ENCODE peak calls at places on chromosomes 6 and 20, in seven cellular contexts. One of them, this sample, is unnamed.

GRCh38 chr6:25788305-25788922 is 33.9 kb downstream of the SLC17A4 start:
- DNase-seq in IMR-90: peak; percentile 51
- DNase-seq in H9: peak; percentile 71
- DNase-seq in mesendoderm: peak; percentile 74
- DNase-seq in neuronal stem cell: no peak
- DNase-seq in H1: peak; percentile 76
- DNase-seq in trophoblast cell: peak; percentile 27
- DNase-seq in this sample: peak; percentile 59

GRCh38 chr6:122622404-122622938 is 12.3 kb downstream of the PKIB start:
- DNase-seq in IMR-90: no peak
- DNase-seq in H9: no peak
- DNase-seq in mesendoderm: no peak
- DNase-seq in neuronal stem cell: no peak
- DNase-seq in H1: no peak
- DNase-seq in trophoblast cell: no peak
- DNase-seq in this sample: no peak

GRCh38 chr20:3158968-3159431 is 665 bp downstream of the FASTKD5 start:
- DNase-seq in IMR-90: peak; percentile 25
- DNase-seq in H9: no peak
- DNase-seq in mesendoderm: peak; percentile 68
- DNase-seq in neuronal stem cell: no peak
- DNase-seq in H1: no peak
- DNase-seq in trophoblast cell: no peak
- DNase-seq in this sample: peak; percentile 57

GRCh38 chr20:63774348-63774735 is 34.8 kb downstream of the SLC2A4RG start:
- DNase-seq in IMR-90: no peak
- DNase-seq in H9: peak; percentile 30
- DNase-seq in mesendoderm: no peak
- DNase-seq in neuronal stem cell: no peak
- DNase-seq in H1: no peak
- DNase-seq in trophoblast cell: no peak
- DNase-seq in this sample: no peak

GRCh38 chr6:116450185-116450710 is 10.9 kb upstream of the CALHM6 start:
- DNase-seq in IMR-90: no peak
- DNase-seq in H9: no peak
- DNase-seq in mesendoderm: no peak
- DNase-seq in neuronal stem cell: no peak
- DNase-seq in H1: no peak
- DNase-seq in trophoblast cell: no peak
- DNase-seq in this sample: no peak

GRCh38 chr6:137631323-137631722 is 137.1 kb upstream of the OLIG3 start:
- DNase-seq in IMR-90: no peak
- DNase-seq in H9: no peak
- DNase-seq in mesendoderm: peak; percentile 18
- DNase-seq in neuronal stem cell: no peak
- DNase-seq in H1: no peak
- DNase-seq in trophoblast cell: no peak
- DNase-seq in this sample: no peak

GRCh38 chr6:33878541-33878940 is 74.7 kb upstream of the MLN start:
- DNase-seq in IMR-90: no peak
- DNase-seq in H9: no peak
- DNase-seq in mesendoderm: no peak
- DNase-seq in neuronal stem cell: no peak
- DNase-seq in H1: no peak
- DNase-seq in trophoblast cell: no peak
- DNase-seq in this sample: no peak

GRCh38 chr6:45326698-45327417 is 1.3 kb upstream of the RUNX2 start:
- DNase-seq in IMR-90: no peak
- DNase-seq in H9: no peak
- DNase-seq in mesendoderm: peak; percentile 27
- DNase-seq in neuronal stem cell: no peak
- DNase-seq in H1: no peak
- DNase-seq in trophoblast cell: no peak
- DNase-seq in this sample: no peak

GRCh38 chr6:146498309-146498708 is 45.3 kb upstream of the RAB32 start:
- DNase-seq in IMR-90: no peak
- DNase-seq in H9: no peak
- DNase-seq in mesendoderm: no peak
- DNase-seq in neuronal stem cell: no peak
- DNase-seq in H1: no peak
- DNase-seq in trophoblast cell: no peak
- DNase-seq in this sample: no peak

GRCh38 chr6:11356404-11357155 is 124.1 kb upstream of the NEDD9 start:
- DNase-seq in IMR-90: no peak
- DNase-seq in H9: no peak
- DNase-seq in mesendoderm: no peak
- DNase-seq in neuronal stem cell: no peak
- DNase-seq in H1: no peak
- DNase-seq in trophoblast cell: no peak
- DNase-seq in this sample: no peak

GRCh38 chr6:79048611-79049010 is 29.4 kb downstream of the PHIP start:
- DNase-seq in IMR-90: peak; percentile 31
- DNase-seq in H9: peak; percentile 37
- DNase-seq in mesendoderm: peak; percentile 71
- DNase-seq in neuronal stem cell: no peak
- DNase-seq in H1: no peak
- DNase-seq in trophoblast cell: no peak
- DNase-seq in this sample: peak; percentile 45

GRCh38 chr6:24887520-24887919 is 48.2 kb downstream of the RIPOR2 start:
- DNase-seq in IMR-90: no peak
- DNase-seq in H9: no peak
- DNase-seq in mesendoderm: no peak
- DNase-seq in neuronal stem cell: no peak
- DNase-seq in H1: no peak
- DNase-seq in trophoblast cell: no peak
- DNase-seq in this sample: no peak

GRCh38 chr6:158972241-158973233 is 27.5 kb downstream of the RSPH3 start:
- DNase-seq in IMR-90: peak; percentile 69
- DNase-seq in H9: no peak
- DNase-seq in mesendoderm: peak; percentile 56
- DNase-seq in neuronal stem cell: no peak
- DNase-seq in H1: no peak
- DNase-seq in trophoblast cell: no peak
- DNase-seq in this sample: peak; percentile 61

GRCh38 chr6:111743318-111743717 is 129.9 kb downstream of the FYN start:
- DNase-seq in IMR-90: no peak
- DNase-seq in H9: no peak
- DNase-seq in mesendoderm: no peak
- DNase-seq in neuronal stem cell: no peak
- DNase-seq in H1: no peak
- DNase-seq in trophoblast cell: no peak
- DNase-seq in this sample: no peak

GRCh38 chr6:2124260-2124709 is 121.1 kb downstream of the GMDS start:
- DNase-seq in IMR-90: peak; percentile 71
- DNase-seq in H9: no peak
- DNase-seq in mesendoderm: no peak
- DNase-seq in neuronal stem cell: no peak
- DNase-seq in H1: no peak
- DNase-seq in trophoblast cell: no peak
- DNase-seq in this sample: no peak

GRCh38 chr6:11044712-11045167 is 635 bp upstream of the ELOVL2 start:
- DNase-seq in IMR-90: no peak
- DNase-seq in H9: no peak
- DNase-seq in mesendoderm: no peak
- DNase-seq in neuronal stem cell: no peak
- DNase-seq in H1: no peak
- DNase-seq in trophoblast cell: no peak
- DNase-seq in this sample: no peak

GRCh38 chr6:149340200-149340599 is 22.7 kb downstream of the TAB2 start:
- DNase-seq in IMR-90: no peak
- DNase-seq in H9: no peak
- DNase-seq in mesendoderm: no peak
- DNase-seq in neuronal stem cell: no peak
- DNase-seq in H1: no peak
- DNase-seq in trophoblast cell: no peak
- DNase-seq in this sample: no peak

GRCh38 chr6:140009286-140009685 is 634.8 kb upstream of the CITED2 start:
- DNase-seq in IMR-90: no peak
- DNase-seq in H9: no peak
- DNase-seq in mesendoderm: no peak
- DNase-seq in neuronal stem cell: no peak
- DNase-seq in H1: no peak
- DNase-seq in trophoblast cell: no peak
- DNase-seq in this sample: no peak

GRCh38 chr6:127952831-127953230 is 52.0 kb upstream of the THEMIS start:
- DNase-seq in IMR-90: no peak
- DNase-seq in H9: no peak
- DNase-seq in mesendoderm: no peak
- DNase-seq in neuronal stem cell: no peak
- DNase-seq in H1: no peak
- DNase-seq in trophoblast cell: no peak
- DNase-seq in this sample: no peak
- H3K4me1 ChIP-seq in IMR-90: no peaks in the 10 kb centered on the region
- H3K4me1 ChIP-seq in H9: no peaks in the 10 kb centered on the region
- H3K4me1 ChIP-seq in mesendoderm: no peaks in the 10 kb centered on the region
- H3K4me1 ChIP-seq in neuronal stem cell: no peaks in the 10 kb centered on the region
- H3K4me1 ChIP-seq in H1: no peaks in the 10 kb centered on the region
- H3K4me1 ChIP-seq in trophoblast cell: peaks cover 5% of the 10 kb centered on the region
- H3K4me1 ChIP-seq in this sample: no peaks in the 10 kb centered on the region

GRCh38 chr6:13447949-13448724 is 39.3 kb downstream of the GFOD1 start:
- DNase-seq in IMR-90: no peak
- DNase-seq in H9: no peak
- DNase-seq in mesendoderm: no peak
- DNase-seq in neuronal stem cell: no peak
- DNase-seq in H1: no peak
- DNase-seq in trophoblast cell: no peak
- DNase-seq in this sample: no peak

GRCh38 chr6:13445005-13445743 is 42.2 kb downstream of the GFOD1 start:
- DNase-seq in IMR-90: peak; percentile 64
- DNase-seq in H9: no peak
- DNase-seq in mesendoderm: no peak
- DNase-seq in neuronal stem cell: no peak
- DNase-seq in H1: no peak
- DNase-seq in trophoblast cell: no peak
- DNase-seq in this sample: no peak

GRCh38 chr6:13446371-13446770 is 41.0 kb downstream of the GFOD1 start:
- DNase-seq in IMR-90: no peak
- DNase-seq in H9: no peak
- DNase-seq in mesendoderm: no peak
- DNase-seq in neuronal stem cell: no peak
- DNase-seq in H1: no peak
- DNase-seq in trophoblast cell: no peak
- DNase-seq in this sample: no peak

GRCh38 chr6:13444604-13445003 is 42.8 kb downstream of the GFOD1 start:
- DNase-seq in IMR-90: no peak
- DNase-seq in H9: no peak
- DNase-seq in mesendoderm: no peak
- DNase-seq in neuronal stem cell: no peak
- DNase-seq in H1: no peak
- DNase-seq in trophoblast cell: no peak
- DNase-seq in this sample: no peak

DNA sequence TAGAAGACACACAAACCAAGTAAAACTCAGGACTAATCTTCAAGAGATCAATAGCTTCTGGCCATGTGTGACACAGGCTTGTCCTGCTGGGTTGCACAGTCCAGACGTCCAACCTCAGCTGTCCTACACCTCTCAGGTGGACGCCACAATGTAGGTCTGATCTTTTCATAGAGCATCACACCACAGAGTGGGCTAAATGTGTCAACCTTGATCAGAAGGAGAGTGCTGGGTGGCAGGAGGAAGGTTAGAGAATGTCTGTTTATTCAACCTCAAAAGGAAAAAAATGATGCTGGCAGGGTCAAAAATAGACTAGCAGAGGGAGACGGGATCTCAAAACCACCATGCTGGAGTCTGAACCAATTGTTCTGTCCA is 41.7 kb downstream of the GFOD1 start:
- DNase-seq in IMR-90: no peak
- DNase-seq in H9: no peak
- DNase-seq in mesendoderm: no peak
- DNase-seq in neuronal stem cell: no peak
- DNase-seq in H1: no peak
- DNase-seq in trophoblast cell: no peak
- DNase-seq in this sample: no peak
- H3K4ac ChIP-seq in IMR-90: peak overlapping the region; percentile 12
- H3K4ac ChIP-seq in H9: no peak overlapping the region
- H3K4ac ChIP-seq in mesendoderm: no peak overlapping the region
- H3K4ac ChIP-seq in neuronal stem cell: no peak overlapping the region
- H3K4ac ChIP-seq in H1: no peak overlapping the region
- H3K4ac ChIP-seq in trophoblast cell: no peak overlapping the region
- H3K4ac ChIP-seq in this sample: no peak overlapping the region

GRCh38 chr6:71404145-71404966 is 115.7 kb downstream of the OGFRL1 start:
- DNase-seq in IMR-90: peak; percentile 76
- DNase-seq in H9: no peak
- DNase-seq in mesendoderm: peak; percentile 80
- DNase-seq in neuronal stem cell: no peak
- DNase-seq in H1: no peak
- DNase-seq in trophoblast cell: no peak
- DNase-seq in this sample: peak; percentile 43
- H3K4me1 ChIP-seq in IMR-90: peaks cover 10% of the 10 kb centered on the region
- H3K4me1 ChIP-seq in H9: peaks cover 9% of the 10 kb centered on the region
- H3K4me1 ChIP-seq in mesendoderm: peaks cover 4% of the 10 kb centered on the region
- H3K4me1 ChIP-seq in neuronal stem cell: peaks cover 6% of the 10 kb centered on the region
- H3K4me1 ChIP-seq in H1: no peaks in the 10 kb centered on the region
- H3K4me1 ChIP-seq in trophoblast cell: peaks cover 8% of the 10 kb centered on the region
- H3K4me1 ChIP-seq in this sample: peaks cover 7% of the 10 kb centered on the region

GRCh38 chr20:4370856-4371255 is 350.9 kb upstream of the PRND start:
- DNase-seq in IMR-90: no peak
- DNase-seq in H9: no peak
- DNase-seq in mesendoderm: no peak
- DNase-seq in neuronal stem cell: no peak
- DNase-seq in H1: no peak
- DNase-seq in trophoblast cell: no peak
- DNase-seq in this sample: no peak

GRCh38 chr20:4369119-4369797 is 352.5 kb upstream of the PRND start:
- DNase-seq in IMR-90: no peak
- DNase-seq in H9: no peak
- DNase-seq in mesendoderm: no peak
- DNase-seq in neuronal stem cell: no peak
- DNase-seq in H1: no peak
- DNase-seq in trophoblast cell: no peak
- DNase-seq in this sample: no peak

GRCh38 chr20:4373454-4373853 is 348.3 kb upstream of the PRND start:
- DNase-seq in IMR-90: no peak
- DNase-seq in H9: no peak
- DNase-seq in mesendoderm: no peak
- DNase-seq in neuronal stem cell: no peak
- DNase-seq in H1: no peak
- DNase-seq in trophoblast cell: no peak
- DNase-seq in this sample: no peak

GRCh38 chr20:4369798-4370124 is 351.9 kb upstream of the PRND start:
- DNase-seq in IMR-90: no peak
- DNase-seq in H9: no peak
- DNase-seq in mesendoderm: no peak
- DNase-seq in neuronal stem cell: no peak
- DNase-seq in H1: no peak
- DNase-seq in trophoblast cell: no peak
- DNase-seq in this sample: no peak

DNA sequence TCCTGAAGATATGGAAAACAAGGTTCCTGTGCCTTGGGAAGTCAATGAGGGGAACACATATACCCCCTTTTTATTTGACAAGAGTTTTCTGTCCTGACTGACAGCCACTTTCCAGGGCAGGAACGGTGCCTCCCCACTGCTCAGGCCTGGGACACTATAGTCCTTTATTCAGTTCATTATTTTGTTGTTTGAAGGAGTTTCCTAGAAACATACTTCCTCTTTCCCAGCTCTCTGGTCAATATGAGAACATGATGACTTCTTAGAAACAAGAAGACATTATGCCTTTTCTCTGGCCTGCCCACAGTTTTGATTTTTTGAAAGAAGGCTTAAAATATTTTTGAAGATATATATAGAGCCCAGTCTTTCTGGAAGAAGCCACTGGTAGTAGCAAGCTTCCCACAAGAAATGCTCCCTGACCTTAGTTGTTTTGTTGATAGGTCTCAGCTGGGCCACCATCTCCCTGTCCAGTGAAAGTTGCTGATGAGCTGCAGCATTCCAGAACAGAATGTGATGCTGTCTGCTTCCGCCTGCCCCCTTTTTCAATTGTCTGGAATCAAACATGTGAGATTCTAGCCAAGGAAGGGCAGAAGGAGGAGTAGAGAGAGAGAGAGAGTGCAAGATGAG is 350.0 kb upstream of the PRND start:
- DNase-seq in IMR-90: no peak
- DNase-seq in H9: no peak
- DNase-seq in mesendoderm: no peak
- DNase-seq in neuronal stem cell: no peak
- DNase-seq in H1: no peak
- DNase-seq in trophoblast cell: no peak
- DNase-seq in this sample: no peak
- H3K4ac ChIP-seq in IMR-90: no peak overlapping the region
- H3K4ac ChIP-seq in H9: no peak overlapping the region
- H3K4ac ChIP-seq in mesendoderm: no peak overlapping the region
- H3K4ac ChIP-seq in neuronal stem cell: no peak overlapping the region
- H3K4ac ChIP-seq in H1: no peak overlapping the region
- H3K4ac ChIP-seq in trophoblast cell: no peak overlapping the region
- H3K4ac ChIP-seq in this sample: no peak overlapping the region

This sample was measured in mesenchymal stem cell.